ENCODE peak calls at places on chromosome 7, in eight cellular contexts. One of them, this sample, is unnamed.

GRCh38 chr7:87653178-87653577 is 25.0 kb downstream of the RUNDC3B start:
- DNase-seq in T-helper 1 cell: no peak
- DNase-seq in nephron progenitor cell: no peak
- DNase-seq in AG08395: no peak
- DNase-seq in right lobe of liver: no peak
- DNase-seq in nucleus accumbens: no peak
- DNase-seq in ACHN: no peak
- DNase-seq in NCI-H1436: no peak
- DNase-seq in this sample: no peak

GRCh38 chr7:130938661-130939060 is 204.7 kb upstream of the KLF14 start:
- DNase-seq in T-helper 1 cell: peak
- DNase-seq in nephron progenitor cell: no peak
- DNase-seq in AG08395: peak
- DNase-seq in right lobe of liver: no peak
- DNase-seq in nucleus accumbens: no peak
- DNase-seq in ACHN: no peak
- DNase-seq in NCI-H1436: no peak
- DNase-seq in this sample: no peak

GRCh38 chr7:36116347-36117200 is 36.5 kb upstream of the EEPD1 start:
- DNase-seq in T-helper 1 cell: peak
- DNase-seq in nephron progenitor cell: no peak
- DNase-seq in AG08395: no peak
- DNase-seq in right lobe of liver: no peak
- DNase-seq in nucleus accumbens: no peak
- DNase-seq in ACHN: peak
- DNase-seq in NCI-H1436: no peak
- DNase-seq in this sample: no peak

GRCh38 chr7:95715274-95715673 is 57.1 kb upstream of the DYNC1I1 start:
- DNase-seq in T-helper 1 cell: no peak
- DNase-seq in nephron progenitor cell: no peak
- DNase-seq in AG08395: no peak
- DNase-seq in right lobe of liver: no peak
- DNase-seq in nucleus accumbens: no peak
- DNase-seq in ACHN: no peak
- DNase-seq in NCI-H1436: no peak
- DNase-seq in this sample: no peak

GRCh38 chr7:137418841-137419240 is 75.3 kb upstream of the PTN start:
- DNase-seq in T-helper 1 cell: no peak
- DNase-seq in nephron progenitor cell: no peak
- DNase-seq in AG08395: no peak
- DNase-seq in right lobe of liver: no peak
- DNase-seq in nucleus accumbens: no peak
- DNase-seq in ACHN: no peak
- DNase-seq in NCI-H1436: no peak
- DNase-seq in this sample: no peak

GRCh38 chr7:123041085-123041484 is 45.6 kb upstream of the TAS2R16 start:
- DNase-seq in T-helper 1 cell: no peak
- DNase-seq in nephron progenitor cell: no peak
- DNase-seq in AG08395: no peak
- DNase-seq in right lobe of liver: no peak
- DNase-seq in nucleus accumbens: no peak
- DNase-seq in ACHN: no peak
- DNase-seq in NCI-H1436: no peak
- DNase-seq in this sample: no peak

GRCh38 chr7:13091974-13092707 is 404.7 kb downstream of the ARL4A start:
- DNase-seq in T-helper 1 cell: no peak
- DNase-seq in nephron progenitor cell: no peak
- DNase-seq in AG08395: no peak
- DNase-seq in right lobe of liver: no peak
- DNase-seq in nucleus accumbens: no peak
- DNase-seq in ACHN: no peak
- DNase-seq in NCI-H1436: no peak
- DNase-seq in this sample: peak

GRCh38 chr7:30285067-30285530 is 702 bp downstream of the ZNRF2 start:
- DNase-seq in T-helper 1 cell: no peak
- DNase-seq in nephron progenitor cell: peak
- DNase-seq in AG08395: no peak
- DNase-seq in right lobe of liver: peak
- DNase-seq in nucleus accumbens: no peak
- DNase-seq in ACHN: peak
- DNase-seq in NCI-H1436: peak
- DNase-seq in this sample: peak

GRCh38 chr7:130683026-130683425 is 3.3 kb downstream of the TSGA13 start:
- DNase-seq in T-helper 1 cell: no peak
- DNase-seq in nephron progenitor cell: no peak
- DNase-seq in AG08395: peak
- DNase-seq in right lobe of liver: no peak
- DNase-seq in nucleus accumbens: no peak
- DNase-seq in ACHN: no peak
- DNase-seq in NCI-H1436: no peak
- DNase-seq in this sample: no peak

GRCh38 chr7:1567893-1568292 is 1.9 kb downstream of the PSMG3 start:
- DNase-seq in T-helper 1 cell: no peak
- DNase-seq in nephron progenitor cell: no peak
- DNase-seq in AG08395: peak
- DNase-seq in right lobe of liver: no peak
- DNase-seq in nucleus accumbens: no peak
- DNase-seq in ACHN: peak
- DNase-seq in NCI-H1436: no peak
- DNase-seq in this sample: no peak

GRCh38 chr7:28980504-28981281 is 22.6 kb upstream of the TRIL start:
- DNase-seq in T-helper 1 cell: no peak
- DNase-seq in nephron progenitor cell: no peak
- DNase-seq in AG08395: no peak
- DNase-seq in right lobe of liver: no peak
- DNase-seq in nucleus accumbens: peak
- DNase-seq in ACHN: no peak
- DNase-seq in NCI-H1436: no peak
- DNase-seq in this sample: no peak

GRCh38 chr7:22296916-22297315 is 60.0 kb downstream of the RAPGEF5 start:
- DNase-seq in T-helper 1 cell: no peak
- DNase-seq in nephron progenitor cell: no peak
- DNase-seq in AG08395: no peak
- DNase-seq in right lobe of liver: no peak
- DNase-seq in nucleus accumbens: no peak
- DNase-seq in ACHN: peak
- DNase-seq in NCI-H1436: no peak
- DNase-seq in this sample: peak

GRCh38 chr7:73976761-73977625 is 51.0 kb upstream of the ELN start:
- DNase-seq in T-helper 1 cell: no peak
- DNase-seq in nephron progenitor cell: peak
- DNase-seq in AG08395: peak
- DNase-seq in right lobe of liver: peak
- DNase-seq in nucleus accumbens: no peak
- DNase-seq in ACHN: no peak
- DNase-seq in NCI-H1436: no peak
- DNase-seq in this sample: no peak

GRCh38 chr7:54944179-54944578 is 74.6 kb upstream of the EGFR start:
- DNase-seq in T-helper 1 cell: no peak
- DNase-seq in nephron progenitor cell: no peak
- DNase-seq in AG08395: no peak
- DNase-seq in right lobe of liver: no peak
- DNase-seq in nucleus accumbens: no peak
- DNase-seq in ACHN: no peak
- DNase-seq in NCI-H1436: no peak
- DNase-seq in this sample: no peak

GRCh38 chr7:405489-406211 is 114.0 kb downstream of the PDGFA start:
- DNase-seq in T-helper 1 cell: no peak
- DNase-seq in nephron progenitor cell: peak
- DNase-seq in AG08395: no peak
- DNase-seq in right lobe of liver: peak
- DNase-seq in nucleus accumbens: no peak
- DNase-seq in ACHN: no peak
- DNase-seq in NCI-H1436: no peak
- DNase-seq in this sample: no peak

GRCh38 chr7:71019703-71020102 is 112.2 kb upstream of the GALNT17 start:
- DNase-seq in T-helper 1 cell: no peak
- DNase-seq in nephron progenitor cell: no peak
- DNase-seq in AG08395: peak
- DNase-seq in right lobe of liver: no peak
- DNase-seq in nucleus accumbens: no peak
- DNase-seq in ACHN: no peak
- DNase-seq in NCI-H1436: no peak
- DNase-seq in this sample: no peak

GRCh38 chr7:94297397-94297838 is 97.3 kb upstream of the COL1A2 start:
- DNase-seq in T-helper 1 cell: no peak
- DNase-seq in nephron progenitor cell: no peak
- DNase-seq in AG08395: peak
- DNase-seq in right lobe of liver: no peak
- DNase-seq in nucleus accumbens: no peak
- DNase-seq in ACHN: no peak
- DNase-seq in NCI-H1436: no peak
- DNase-seq in this sample: no peak

GRCh38 chr7:12066561-12066960 is 144.5 kb upstream of the TMEM106B start:
- DNase-seq in T-helper 1 cell: no peak
- DNase-seq in nephron progenitor cell: no peak
- DNase-seq in AG08395: no peak
- DNase-seq in right lobe of liver: no peak
- DNase-seq in nucleus accumbens: no peak
- DNase-seq in ACHN: no peak
- DNase-seq in NCI-H1436: no peak
- DNase-seq in this sample: peak

GRCh38 chr7:3154317-3154716 is 110.7 kb upstream of the CARD11 start:
- DNase-seq in T-helper 1 cell: no peak
- DNase-seq in nephron progenitor cell: no peak
- DNase-seq in AG08395: no peak
- DNase-seq in right lobe of liver: no peak
- DNase-seq in nucleus accumbens: no peak
- DNase-seq in ACHN: no peak
- DNase-seq in NCI-H1436: no peak
- DNase-seq in this sample: no peak

GRCh38 chr7:77388055-77388454 is 28.1 kb downstream of the GSAP start:
- DNase-seq in T-helper 1 cell: no peak
- DNase-seq in nephron progenitor cell: no peak
- DNase-seq in AG08395: no peak
- DNase-seq in right lobe of liver: no peak
- DNase-seq in nucleus accumbens: no peak
- DNase-seq in ACHN: no peak
- DNase-seq in NCI-H1436: no peak
- DNase-seq in this sample: no peak

GRCh38 chr7:23928391-23928790 is 218.4 kb downstream of the STK31 start:
- DNase-seq in T-helper 1 cell: no peak
- DNase-seq in nephron progenitor cell: no peak
- DNase-seq in AG08395: no peak
- DNase-seq in right lobe of liver: no peak
- DNase-seq in nucleus accumbens: no peak
- DNase-seq in ACHN: no peak
- DNase-seq in NCI-H1436: no peak
- DNase-seq in this sample: no peak

GRCh38 chr7:73577627-73578341 is 595 bp downstream of the TBL2 start:
- DNase-seq in T-helper 1 cell: no peak
- DNase-seq in nephron progenitor cell: no peak
- DNase-seq in AG08395: no peak
- DNase-seq in right lobe of liver: no peak
- DNase-seq in nucleus accumbens: no peak
- DNase-seq in ACHN: peak
- DNase-seq in NCI-H1436: no peak
- DNase-seq in this sample: peak

GRCh38 chr7:28135296-28135695 is 45.3 kb downstream of the JAZF1 start:
- DNase-seq in T-helper 1 cell: no peak
- DNase-seq in nephron progenitor cell: no peak
- DNase-seq in AG08395: no peak
- DNase-seq in right lobe of liver: no peak
- DNase-seq in nucleus accumbens: no peak
- DNase-seq in ACHN: no peak
- DNase-seq in NCI-H1436: no peak
- DNase-seq in this sample: peak

This sample was measured in OCI-M1.